ENCODE peak calls at places on chromosomes 1 and 21, in five cellular contexts. A is EH; I is IMR-90; V is tibial artery; R is NK-92 treated with Interleukin-12 subunit alpha and Interleukin-12 subunit beta, amount 100 ng/mL, for 24 hours. H is an unnamed sample.

GRCh38 chr1:43067856-43068751 is 104.0 kb downstream of the EBNA1BP2 start:
- DNase-seq in I (no peak), V (no peak), R (no peak), A (no peak), H (no peak)

GRCh38 chr21:17466166-17466565 is 46.7 kb upstream of the CXADR start:
- DNase-seq in I (peak), R (no peak), A (peak), V (no peak), H (peak)

GRCh38 chr1:116493484-116494350 is 77.1 kb downstream of the CD58 start:
- DNase-seq in I (no peak), R (no peak), V (no peak), A (no peak), H (no peak)

GRCh38 chr1:101474039-101474665 is 237.3 kb downstream of the S1PR1 start:
- DNase-seq in A (peak), V (no peak), R (no peak), I (no peak), H (peak)

GRCh38 chr21:42632336-42632751 is 21.1 kb upstream of the PDE9A start:
- DNase-seq in V (peak), I (no peak), A (no peak), R (no peak), H (no peak)

GRCh38 chr1:4105300-4105880 is 205.3 kb upstream of the C1orf174 start:
- DNase-seq in A (no peak), I (no peak), V (peak), R (no peak), H (no peak)

GRCh38 chr21:28644762-28645161 is 347.9 kb downstream of the LTN1 start:
- DNase-seq in I (no peak), A (peak), R (no peak), V (no peak), H (peak)

GRCh38 chr21:33219300-33219699 is 10.4 kb upstream of the IFNAR2 start:
- DNase-seq in A (no peak), I (no peak), V (no peak), R (no peak), H (no peak)

GRCh38 chr1:21397813-21398188 is 42.1 kb upstream of the NBPF3 start:
- DNase-seq in V (no peak), I (no peak), A (no peak), R (peak), H (peak)

GRCh38 chr1:208150810-208151458 is 93.2 kb downstream of the PLXNA2 start:
- DNase-seq in R (no peak), I (no peak), V (peak), A (no peak), H (no peak)

GRCh38 chr1:47618222-47618720 is 180.4 kb downstream of the FOXD2 start:
- DNase-seq in R (no peak), I (no peak), V (peak), A (no peak), H (no peak)

GRCh38 chr1:45141247-45142003 is 65.0 kb downstream of the ZSWIM5 start:
- DNase-seq in I (no peak), V (no peak), R (no peak), A (no peak), H (no peak)

H was measured in M059J.